ENCODE peak calls at places on chromosomes 13 and 19, in eight cellular contexts. One of them, this sample, is unnamed.

GRCh38 chr19:4031420-4031819 is 23.9 kb downstream of the PIAS4 start:
- DNase-seq in stimulated activated CD4-positive, alpha-beta T cell treated with anti-CD3 and anti-CD28 coated beads, Interleukin-4, amount 100 ng/mL, for 48 hours: no peak
- DNase-seq in cardiac muscle cell: no peak
- DNase-seq in T1000: no peak
- DNase-seq in endothelial cell of umbilical vein: no peak
- DNase-seq in occipital lobe: no peak
- DNase-seq in brain microvascular endothelial cell: no peak
- DNase-seq in aorta: no peak
- DNase-seq in this sample: no peak

GRCh38 chr13:91664036-91664435 is 265.6 kb downstream of the GPC5 start:
- DNase-seq in endothelial cell of umbilical vein: no peak
- DNase-seq in T1000: no peak
- DNase-seq in stimulated activated CD4-positive, alpha-beta T cell treated with anti-CD3 and anti-CD28 coated beads, Interleukin-4, amount 100 ng/mL, for 48 hours: no peak
- DNase-seq in brain microvascular endothelial cell: no peak
- DNase-seq in aorta: no peak
- DNase-seq in cardiac muscle cell: no peak
- DNase-seq in occipital lobe: no peak
- DNase-seq in this sample: no peak

GRCh38 chr13:51679616-51680015 is 95.4 kb downstream of the WDFY2 start:
- DNase-seq in stimulated activated CD4-positive, alpha-beta T cell treated with anti-CD3 and anti-CD28 coated beads, Interleukin-4, amount 100 ng/mL, for 48 hours: no peak
- DNase-seq in T1000: no peak
- DNase-seq in cardiac muscle cell: no peak
- DNase-seq in aorta: no peak
- DNase-seq in endothelial cell of umbilical vein: no peak
- DNase-seq in occipital lobe: no peak
- DNase-seq in brain microvascular endothelial cell: no peak
- DNase-seq in this sample: no peak

GRCh38 chr13:72849571-72849970 is 67.6 kb downstream of the PIBF1 start:
- DNase-seq in cardiac muscle cell: no peak
- DNase-seq in occipital lobe: no peak
- DNase-seq in endothelial cell of umbilical vein: no peak
- DNase-seq in stimulated activated CD4-positive, alpha-beta T cell treated with anti-CD3 and anti-CD28 coated beads, Interleukin-4, amount 100 ng/mL, for 48 hours: no peak
- DNase-seq in aorta: no peak
- DNase-seq in brain microvascular endothelial cell: no peak
- DNase-seq in T1000: no peak
- DNase-seq in this sample: no peak

GRCh38 chr19:1227655-1228054 is 10.2 kb downstream of the CBARP start:
- DNase-seq in T1000: no peak
- DNase-seq in brain microvascular endothelial cell: no peak
- DNase-seq in cardiac muscle cell: no peak
- DNase-seq in endothelial cell of umbilical vein: no peak
- DNase-seq in aorta: no peak
- DNase-seq in stimulated activated CD4-positive, alpha-beta T cell treated with anti-CD3 and anti-CD28 coated beads, Interleukin-4, amount 100 ng/mL, for 48 hours: no peak
- DNase-seq in occipital lobe: no peak
- DNase-seq in this sample: no peak

GRCh38 chr19:49389406-49389805 is 1.4 kb downstream of the KASH5 start:
- DNase-seq in stimulated activated CD4-positive, alpha-beta T cell treated with anti-CD3 and anti-CD28 coated beads, Interleukin-4, amount 100 ng/mL, for 48 hours: no peak
- DNase-seq in T1000: no peak
- DNase-seq in cardiac muscle cell: no peak
- DNase-seq in brain microvascular endothelial cell: no peak
- DNase-seq in occipital lobe: no peak
- DNase-seq in aorta: no peak
- DNase-seq in endothelial cell of umbilical vein: no peak
- DNase-seq in this sample: no peak

GRCh38 chr19:7427944-7428343 is 60.9 kb downstream of the PEX11G start:
- DNase-seq in brain microvascular endothelial cell: no peak
- DNase-seq in aorta: no peak
- DNase-seq in occipital lobe: no peak
- DNase-seq in endothelial cell of umbilical vein: no peak
- DNase-seq in cardiac muscle cell: no peak
- DNase-seq in T1000: no peak
- DNase-seq in stimulated activated CD4-positive, alpha-beta T cell treated with anti-CD3 and anti-CD28 coated beads, Interleukin-4, amount 100 ng/mL, for 48 hours: no peak
- DNase-seq in this sample: no peak

GRCh38 chr19:39193785-39194184 is 3.0 kb upstream of the NCCRP1 start:
- DNase-seq in brain microvascular endothelial cell: no peak
- DNase-seq in T1000: no peak
- DNase-seq in stimulated activated CD4-positive, alpha-beta T cell treated with anti-CD3 and anti-CD28 coated beads, Interleukin-4, amount 100 ng/mL, for 48 hours: no peak
- DNase-seq in cardiac muscle cell: peak; percentile 48
- DNase-seq in aorta: no peak
- DNase-seq in occipital lobe: no peak
- DNase-seq in endothelial cell of umbilical vein: no peak
- DNase-seq in this sample: no peak

GRCh38 chr13:83499286-83499685 is 383.0 kb downstream of the SLITRK1 start:
- DNase-seq in aorta: no peak
- DNase-seq in brain microvascular endothelial cell: peak; percentile 13
- DNase-seq in endothelial cell of umbilical vein: no peak
- DNase-seq in T1000: no peak
- DNase-seq in stimulated activated CD4-positive, alpha-beta T cell treated with anti-CD3 and anti-CD28 coated beads, Interleukin-4, amount 100 ng/mL, for 48 hours: no peak
- DNase-seq in cardiac muscle cell: no peak
- DNase-seq in occipital lobe: no peak
- DNase-seq in this sample: no peak

GRCh38 chr13:81610613-81611012 is 1269.7 kb upstream of the SPRY2 start:
- DNase-seq in brain microvascular endothelial cell: no peak
- DNase-seq in occipital lobe: no peak
- DNase-seq in endothelial cell of umbilical vein: no peak
- DNase-seq in cardiac muscle cell: no peak
- DNase-seq in stimulated activated CD4-positive, alpha-beta T cell treated with anti-CD3 and anti-CD28 coated beads, Interleukin-4, amount 100 ng/mL, for 48 hours: no peak
- DNase-seq in T1000: no peak
- DNase-seq in aorta: no peak
- DNase-seq in this sample: peak; percentile 2

GRCh38 chr13:21625366-21625765 is 21.4 kb upstream of the MICU2 start:
- DNase-seq in stimulated activated CD4-positive, alpha-beta T cell treated with anti-CD3 and anti-CD28 coated beads, Interleukin-4, amount 100 ng/mL, for 48 hours: no peak
- DNase-seq in endothelial cell of umbilical vein: peak; percentile 11
- DNase-seq in aorta: no peak
- DNase-seq in brain microvascular endothelial cell: peak; percentile 18
- DNase-seq in occipital lobe: no peak
- DNase-seq in cardiac muscle cell: no peak
- DNase-seq in T1000: no peak
- DNase-seq in this sample: peak; percentile 53

GRCh38 chr13:33322474-33322827 is 36.9 kb upstream of the STARD13 start:
- DNase-seq in cardiac muscle cell: no peak
- DNase-seq in occipital lobe: no peak
- DNase-seq in stimulated activated CD4-positive, alpha-beta T cell treated with anti-CD3 and anti-CD28 coated beads, Interleukin-4, amount 100 ng/mL, for 48 hours: no peak
- DNase-seq in endothelial cell of umbilical vein: no peak
- DNase-seq in T1000: no peak
- DNase-seq in brain microvascular endothelial cell: peak; percentile 67
- DNase-seq in aorta: peak; percentile 73
- DNase-seq in this sample: no peak

GRCh38 chr13:113410472-113411201 is 42.7 kb downstream of the ADPRHL1 start:
- DNase-seq in occipital lobe: no peak
- DNase-seq in T1000: peak; percentile 96
- DNase-seq in stimulated activated CD4-positive, alpha-beta T cell treated with anti-CD3 and anti-CD28 coated beads, Interleukin-4, amount 100 ng/mL, for 48 hours: no peak
- DNase-seq in brain microvascular endothelial cell: peak; percentile 78
- DNase-seq in aorta: peak; percentile 79
- DNase-seq in endothelial cell of umbilical vein: no peak
- DNase-seq in cardiac muscle cell: no peak
- DNase-seq in this sample: no peak

GRCh38 chr19:42246869-42247630 is 4.6 kb upstream of the GSK3A start:
- DNase-seq in T1000: no peak
- DNase-seq in cardiac muscle cell: no peak
- DNase-seq in aorta: no peak
- DNase-seq in occipital lobe: no peak
- DNase-seq in brain microvascular endothelial cell: no peak
- DNase-seq in stimulated activated CD4-positive, alpha-beta T cell treated with anti-CD3 and anti-CD28 coated beads, Interleukin-4, amount 100 ng/mL, for 48 hours: no peak
- DNase-seq in endothelial cell of umbilical vein: no peak
- DNase-seq in this sample: no peak

GRCh38 chr19:16067205-16067938 is 8.9 kb upstream of the TPM4 start:
- DNase-seq in cardiac muscle cell: no peak
- DNase-seq in aorta: peak; percentile 94
- DNase-seq in stimulated activated CD4-positive, alpha-beta T cell treated with anti-CD3 and anti-CD28 coated beads, Interleukin-4, amount 100 ng/mL, for 48 hours: no peak
- DNase-seq in T1000: no peak
- DNase-seq in occipital lobe: no peak
- DNase-seq in brain microvascular endothelial cell: peak; percentile 83
- DNase-seq in endothelial cell of umbilical vein: peak; percentile 50
- DNase-seq in this sample: no peak